ENCODE peak calls at places on chromosomes 1 and 21, in nine cellular contexts. C is DMS53, Y is ovary, M is tibial artery, O is thoracic aorta, S is GM03348, Q is lower leg skin, K is natural killer cell, E is C1 segment of cervical spinal cord. P is an unnamed sample.

GRCh38 chr21:44524412-44525371 is 15.3 kb downstream of the KRTAP10-1 start:
- DNase-seq in K (no peak), Y (no peak), E (no peak), Q (no peak), C (no peak), S (no peak), M (peak; percentile 3), O (no peak), P (no peak)

GRCh38 chr1:197302775-197303174 is 34.7 kb downstream of the CRB1 start:
- DNase-seq in E (no peak), S (peak; percentile 50), O (no peak), C (no peak), K (no peak), Y (no peak), Q (no peak), M (no peak), P (no peak)

GRCh38 chr1:44608141-44608540 is 66.1 kb downstream of the TMEM53 start:
- DNase-seq in E (no peak), M (no peak), K (no peak), S (no peak), C (peak; percentile 41), Q (no peak), Y (no peak), O (no peak), P (no peak)

GRCh38 chr1:50666849-50667248 is 243.6 kb upstream of the DMRTA2 start:
- DNase-seq in M (no peak), C (no peak), O (no peak), K (no peak), E (no peak), Y (no peak), Q (no peak), S (no peak), P (no peak)

GRCh38 chr1:155242805-155243358 is 12.4 kb downstream of the ENTREP3 start:
- DNase-seq in E (no peak), M (no peak), Q (no peak), K (no peak), S (no peak), Y (no peak), O (no peak), C (no peak), P (no peak)

GRCh38 chr1:34147301-34147700 is 17.7 kb downstream of the CSMD2 start:
- DNase-seq in Q (no peak), S (no peak), O (no peak), C (peak; percentile 82), E (no peak), Y (no peak), M (no peak), K (no peak), P (no peak)

GRCh38 chr1:190399233-190399632 is 78.4 kb downstream of the BRINP3 start:
- DNase-seq in M (no peak), O (no peak), Q (no peak), E (no peak), K (no peak), S (no peak), C (no peak), Y (no peak), P (no peak)

GRCh38 chr1:156584813-156585212 is 5.3 kb downstream of the TTC24 start:
- DNase-seq in E (no peak), C (peak; percentile 61), Q (no peak), S (no peak), Y (no peak), K (no peak), M (no peak), O (no peak), P (no peak)

GRCh38 chr1:37901893-37902225 is 42.5 kb upstream of the MTF1 start:
- DNase-seq in K (no peak), S (no peak), Q (no peak), O (no peak), C (no peak), E (no peak), M (no peak), Y (no peak), P (no peak)

GRCh38 chr1:46797696-46798470 is 963 bp upstream of the CYP4B1 start:
- DNase-seq in K (no peak), S (peak; percentile 0), Q (no peak), M (no peak), C (no peak), E (no peak), O (no peak), Y (no peak), P (no peak)

P was measured in NCI-H2171.